ENCODE peak calls at places on chromosome 13, in four cellular contexts. One of them, this sample, is unnamed.

GRCh38 chr13:77267362-77267761 is 59.5 kb downstream of the MYCBP2 start:
- DNase-seq in body of pancreas: no peak
- DNase-seq in fibroblast of lung: no peak
- DNase-seq in heart left ventricle: no peak
- DNase-seq in this sample: no peak

GRCh38 chr13:95833126-95833525 is 156.2 kb downstream of the DNAJC3 start:
- DNase-seq in heart left ventricle: no peak
- DNase-seq in body of pancreas: no peak
- DNase-seq in fibroblast of lung: no peak
- DNase-seq in this sample: no peak

GRCh38 chr13:106786006-106786579 is 218.2 kb upstream of the ARGLU1 start:
- DNase-seq in body of pancreas: no peak
- DNase-seq in fibroblast of lung: no peak
- DNase-seq in heart left ventricle: no peak
- DNase-seq in this sample: no peak

GRCh38 chr13:41827507-41828213 is 133.2 kb downstream of the VWA8 start:
- DNase-seq in heart left ventricle: no peak
- DNase-seq in body of pancreas: no peak
- DNase-seq in fibroblast of lung: peak
- DNase-seq in this sample: no peak

GRCh38 chr13:53368948-53369347 is 340.3 kb downstream of the OLFM4 start:
- DNase-seq in heart left ventricle: no peak
- DNase-seq in body of pancreas: no peak
- DNase-seq in fibroblast of lung: no peak
- DNase-seq in this sample: no peak

GRCh38 chr13:51843529-51843928 is 1.4 kb downstream of the TMEM272 start:
- DNase-seq in fibroblast of lung: no peak
- DNase-seq in body of pancreas: no peak
- DNase-seq in heart left ventricle: no peak
- DNase-seq in this sample: no peak

GRCh38 chr13:90867336-90867683 is 480.2 kb upstream of the MIR17HG start:
- DNase-seq in fibroblast of lung: peak
- DNase-seq in heart left ventricle: peak
- DNase-seq in body of pancreas: peak
- DNase-seq in this sample: peak

GRCh38 chr13:77026255-77026782 is 640 bp downstream of the FBXL3 start:
- DNase-seq in fibroblast of lung: peak
- DNase-seq in body of pancreas: peak
- DNase-seq in heart left ventricle: peak
- DNase-seq in this sample: peak

GRCh38 chr13:48304132-48304876 is 753 bp downstream of the RB1 start:
- DNase-seq in heart left ventricle: peak
- DNase-seq in body of pancreas: peak
- DNase-seq in fibroblast of lung: peak
- DNase-seq in this sample: no peak

GRCh38 chr13:75308222-75308621 is 173.7 kb downstream of the TBC1D4 start:
- DNase-seq in heart left ventricle: no peak
- DNase-seq in body of pancreas: no peak
- DNase-seq in fibroblast of lung: peak
- DNase-seq in this sample: no peak

GRCh38 chr13:35767256-35767981 is 290.9 kb upstream of the MAB21L1 start:
- DNase-seq in body of pancreas: no peak
- DNase-seq in heart left ventricle: no peak
- DNase-seq in fibroblast of lung: no peak
- DNase-seq in this sample: no peak

GRCh38 chr13:112055417-112056206 is 11.3 kb upstream of the SOX1 start:
- DNase-seq in heart left ventricle: no peak
- DNase-seq in fibroblast of lung: no peak
- DNase-seq in body of pancreas: no peak
- DNase-seq in this sample: no peak

GRCh38 chr13:38688674-38689073 is 1.8 kb downstream of the FREM2 start:
- DNase-seq in heart left ventricle: no peak
- DNase-seq in fibroblast of lung: no peak
- DNase-seq in body of pancreas: peak
- DNase-seq in this sample: peak

GRCh38 chr13:38685974-38686571 is 804 bp upstream of the FREM2 start:
- DNase-seq in body of pancreas: no peak
- DNase-seq in fibroblast of lung: peak
- DNase-seq in heart left ventricle: no peak
- DNase-seq in this sample: no peak

GRCh38 chr13:38684714-38685113 is 2.2 kb upstream of the FREM2 start:
- DNase-seq in heart left ventricle: no peak
- DNase-seq in fibroblast of lung: no peak
- DNase-seq in body of pancreas: no peak
- DNase-seq in this sample: no peak

GRCh38 chr13:38687246-38688229 is 661 bp downstream of the FREM2 start:
- DNase-seq in heart left ventricle: no peak
- DNase-seq in body of pancreas: peak
- DNase-seq in fibroblast of lung: peak
- DNase-seq in this sample: peak

DNA sequence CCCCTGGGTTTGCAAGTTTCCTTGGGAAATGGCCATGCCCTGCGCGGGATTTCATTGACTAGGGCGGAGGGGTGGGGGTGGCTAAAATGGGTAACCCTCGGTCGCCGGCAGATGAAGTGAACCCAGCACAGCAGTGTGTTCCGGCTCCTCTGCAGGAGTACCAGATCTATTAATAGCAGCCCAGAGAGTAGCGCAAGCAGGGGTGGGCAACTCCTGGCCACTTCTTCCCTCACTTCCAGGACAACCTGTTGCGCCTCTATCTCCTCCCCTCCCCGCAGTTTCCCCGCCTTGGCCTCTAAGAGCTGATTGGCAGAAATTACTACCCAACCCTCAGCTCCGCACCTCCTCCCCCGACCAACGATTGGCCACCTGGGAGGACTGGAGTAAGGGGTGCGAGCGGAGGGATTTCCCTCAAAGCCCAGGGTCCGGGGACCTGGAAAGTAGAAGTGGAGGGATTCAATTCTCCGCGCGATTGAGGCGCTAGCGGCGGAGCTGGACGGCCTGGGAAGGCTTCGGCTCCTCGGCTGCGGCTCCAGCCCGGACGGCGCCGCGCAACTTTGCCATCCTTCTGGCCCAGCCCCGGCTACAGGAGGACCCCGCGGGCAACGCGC is at the start of gene FREM2:
- DNase-seq in body of pancreas: peak
- DNase-seq in heart left ventricle: no peak
- DNase-seq in fibroblast of lung: peak
- DNase-seq in this sample: peak
- H3K27ac ChIP-seq in body of pancreas: peak
- H3K27ac ChIP-seq in heart left ventricle: no peak
- H3K27ac ChIP-seq in fibroblast of lung: no peak
- H3K27ac ChIP-seq in this sample: no peak

DNA sequence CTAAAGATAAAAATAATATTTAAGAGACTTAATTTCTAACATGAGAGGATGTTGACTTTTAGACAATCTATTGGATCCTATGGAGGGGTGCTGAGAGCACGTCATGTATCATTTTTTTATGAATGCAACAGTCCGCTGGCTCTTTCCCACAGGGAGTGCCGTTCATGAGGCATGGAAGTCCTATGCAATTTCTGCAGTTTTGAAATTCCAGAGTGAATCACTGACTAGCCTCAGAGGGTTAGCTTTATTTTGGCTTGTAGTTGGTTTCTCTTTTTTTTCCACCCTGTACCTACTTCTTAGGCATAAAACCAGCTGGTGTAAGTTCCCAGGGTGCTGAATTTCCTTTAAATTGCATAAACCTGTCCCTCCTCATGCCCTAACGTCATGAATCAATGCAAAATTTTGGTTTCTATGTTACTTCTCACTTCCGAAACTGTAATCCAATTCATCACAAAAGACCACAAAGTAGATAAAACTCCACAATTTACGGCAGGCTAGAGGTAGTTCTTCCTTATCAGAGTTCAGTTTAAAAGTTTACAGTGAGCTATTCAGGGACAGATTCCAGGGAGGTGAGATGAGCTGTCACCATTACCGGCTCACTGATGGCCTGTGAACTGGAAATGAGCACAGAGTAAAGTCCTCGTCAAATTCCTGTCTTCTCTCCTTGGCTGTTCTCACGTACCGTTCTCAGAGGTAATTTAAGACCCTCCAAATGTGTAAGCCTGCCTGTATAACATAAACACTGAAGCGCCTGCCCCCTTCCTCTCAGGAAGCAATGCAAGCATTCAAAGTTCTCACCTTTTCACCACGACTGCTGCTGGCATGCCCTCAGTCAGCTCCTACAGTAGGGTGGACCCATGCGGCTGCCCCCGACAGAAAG is 216.6 kb upstream of the SLC10A2 start:
- DNase-seq in body of pancreas: no peak
- DNase-seq in heart left ventricle: no peak
- DNase-seq in fibroblast of lung: peak
- DNase-seq in this sample: no peak
- TF ChIP-seq CTCF in body of pancreas: no peak
- TF ChIP-seq CTCF in heart left ventricle: no peak
- TF ChIP-seq CTCF in fibroblast of lung: no peak
- TF ChIP-seq CTCF in this sample: no peak

GRCh38 chr13:31200636-31200970 is 828 bp downstream of the B3GLCT start:
- DNase-seq in body of pancreas: peak
- DNase-seq in heart left ventricle: peak
- DNase-seq in fibroblast of lung: peak
- DNase-seq in this sample: peak

GRCh38 chr13:31201341-31202024 is 1.7 kb downstream of the B3GLCT start:
- DNase-seq in body of pancreas: peak
- DNase-seq in fibroblast of lung: peak
- DNase-seq in heart left ventricle: peak
- DNase-seq in this sample: no peak

GRCh38 chr13:31199527-31199848 is 287 bp upstream of the B3GLCT start:
- DNase-seq in body of pancreas: no peak
- DNase-seq in heart left ventricle: no peak
- DNase-seq in fibroblast of lung: no peak
- DNase-seq in this sample: no peak

GRCh38 chr13:31198524-31198923 is 1.3 kb upstream of the B3GLCT start:
- DNase-seq in fibroblast of lung: no peak
- DNase-seq in heart left ventricle: no peak
- DNase-seq in body of pancreas: no peak
- DNase-seq in this sample: no peak

GRCh38 chr13:31199849-31200635 is at the start of gene B3GLCT:
- DNase-seq in body of pancreas: peak
- DNase-seq in heart left ventricle: peak
- DNase-seq in fibroblast of lung: peak
- DNase-seq in this sample: peak
- H3K27ac ChIP-seq in body of pancreas: peak
- H3K27ac ChIP-seq in heart left ventricle: peak
- H3K27ac ChIP-seq in fibroblast of lung: peak
- H3K27ac ChIP-seq in this sample: peak

DNA sequence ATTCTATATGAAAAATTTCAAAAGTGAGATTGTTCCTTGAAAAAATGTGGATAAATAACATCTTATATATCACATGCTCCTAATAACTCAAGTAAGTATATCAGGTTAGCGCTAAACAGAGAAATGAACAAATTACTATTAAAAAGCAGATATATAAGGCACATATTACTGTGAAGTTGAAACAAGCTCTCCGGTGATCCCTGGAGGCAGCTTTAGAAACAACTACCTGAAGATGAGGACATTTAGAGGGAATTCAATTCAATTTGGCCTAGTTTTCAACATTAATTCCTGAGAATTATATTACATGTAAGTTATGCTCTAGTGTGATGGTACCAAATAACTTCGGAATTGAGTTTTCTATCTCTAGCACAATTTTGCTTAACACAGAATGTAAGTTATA is 1373.6 kb upstream of the SPRY2 start:
- DNase-seq in fibroblast of lung: no peak
- DNase-seq in body of pancreas: no peak
- DNase-seq in heart left ventricle: no peak
- DNase-seq in this sample: no peak
- TF ChIP-seq CTCF in fibroblast of lung: no peak
- TF ChIP-seq CTCF in body of pancreas: no peak
- TF ChIP-seq CTCF in heart left ventricle: no peak
- TF ChIP-seq CTCF in this sample: no peak

GRCh38 chr13:29583073-29583785 is 12.3 kb downstream of the SLC7A1 start:
- DNase-seq in fibroblast of lung: peak
- DNase-seq in heart left ventricle: no peak
- DNase-seq in body of pancreas: no peak
- DNase-seq in this sample: no peak
- H3K27ac ChIP-seq in fibroblast of lung: no peak
- H3K27ac ChIP-seq in heart left ventricle: no peak
- H3K27ac ChIP-seq in body of pancreas: no peak
- H3K27ac ChIP-seq in this sample: no peak

DNA sequence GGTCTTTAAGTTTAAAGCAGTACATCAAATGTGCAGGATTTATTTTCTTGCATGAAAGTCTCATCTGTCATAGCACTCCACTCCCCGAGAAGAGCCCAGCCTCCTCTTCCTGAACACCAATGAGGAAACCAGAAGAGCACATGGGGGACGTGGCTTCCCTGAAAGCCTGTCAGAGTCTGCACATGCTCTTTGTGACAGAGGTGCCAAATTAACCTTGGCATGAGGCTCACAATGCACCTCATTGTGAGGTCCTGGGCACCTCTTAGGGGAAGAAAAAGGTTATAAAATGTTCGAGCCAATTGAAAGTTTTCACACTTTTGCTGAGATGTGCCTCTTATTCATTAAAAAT is 141.3 kb upstream of the RFC3 start:
- DNase-seq in body of pancreas: peak
- DNase-seq in heart left ventricle: peak
- DNase-seq in fibroblast of lung: peak
- DNase-seq in this sample: no peak
- TF ChIP-seq CTCF in body of pancreas: no peak
- TF ChIP-seq CTCF in heart left ventricle: no peak
- TF ChIP-seq CTCF in fibroblast of lung: no peak
- TF ChIP-seq CTCF in this sample: no peak

GRCh38 chr13:114109646-114110045 is 22.8 kb downstream of the RASA3 start:
- DNase-seq in fibroblast of lung: no peak
- DNase-seq in heart left ventricle: peak
- DNase-seq in body of pancreas: no peak
- DNase-seq in this sample: peak
- H3K27ac ChIP-seq in fibroblast of lung: peak
- H3K27ac ChIP-seq in heart left ventricle: no peak
- H3K27ac ChIP-seq in body of pancreas: no peak
- H3K27ac ChIP-seq in this sample: no peak

GRCh38 chr13:105202384-105202783 is 1333.1 kb downstream of the EFNB2 start:
- DNase-seq in heart left ventricle: no peak
- DNase-seq in fibroblast of lung: peak
- DNase-seq in body of pancreas: no peak
- DNase-seq in this sample: no peak
- TF ChIP-seq CTCF in heart left ventricle: peak
- TF ChIP-seq CTCF in fibroblast of lung: peak
- TF ChIP-seq CTCF in body of pancreas: no peak
- TF ChIP-seq CTCF in this sample: peak

DNA sequence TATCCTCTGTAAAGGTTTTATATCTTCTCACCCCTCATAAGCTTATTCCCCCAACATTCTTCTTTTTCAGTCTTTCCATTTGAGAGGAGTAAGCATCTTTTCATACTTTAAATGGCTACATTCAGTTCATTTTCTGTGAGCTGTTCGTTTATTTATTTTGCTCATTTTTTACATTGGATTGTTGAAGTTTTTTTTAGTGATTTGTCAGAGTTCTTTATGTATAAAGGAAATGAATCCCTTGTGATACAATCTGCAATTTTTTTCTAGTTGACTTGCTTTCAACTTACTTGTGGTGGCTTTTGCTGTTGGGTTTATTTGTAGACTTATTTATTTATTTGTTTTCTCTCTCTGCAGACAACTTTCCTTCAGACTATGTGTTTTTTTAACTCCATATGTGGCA is 250.3 kb downstream of the DLEU7 start:
- DNase-seq in body of pancreas: no peak
- DNase-seq in heart left ventricle: no peak
- DNase-seq in fibroblast of lung: peak
- DNase-seq in this sample: no peak
- H3K27ac ChIP-seq in body of pancreas: no peak
- H3K27ac ChIP-seq in heart left ventricle: no peak
- H3K27ac ChIP-seq in fibroblast of lung: no peak
- H3K27ac ChIP-seq in this sample: no peak

This sample was measured in upper lobe of right lung.